ENCODE peak calls at places on chromosomes 16 and 17, in six cellular contexts. A, E, S, T, B and H are unnamed samples.

GRCh38 chr17:6457688-6458190 is 13.5 kb downstream of the PIMREG start:
- DNase-seq in E (peak; percentile 70), T (no peak), S (no peak), A (no peak), B (no peak), H (no peak)

GRCh38 chr16:49620158-49620867 is 235.6 kb downstream of the ZNF423 start:
- DNase-seq in E (peak; percentile 29), S (peak; percentile 91), B (no peak), T (peak; percentile 75), A (no peak), H (no peak)

GRCh38 chr16:67169011-67169451 is 1.3 kb upstream of the NOL3 start:
- DNase-seq in E (peak; percentile 28), B (no peak), T (no peak), A (no peak), S (no peak), H (no peak)

GRCh38 chr16:13902677-13903076 is 17.3 kb upstream of the ERCC4 start:
- DNase-seq in T (no peak), B (no peak), A (no peak), S (peak; percentile 80), E (no peak), H (no peak)

GRCh38 chr17:15388356-15389046 is 47.1 kb upstream of the TEKT3 start:
- DNase-seq in S (no peak), A (no peak), B (no peak), E (no peak), T (no peak), H (no peak)

GRCh38 chr17:71764507-71764906 is 356.3 kb upstream of the SOX9 start:
- DNase-seq in T (no peak), A (no peak), B (peak; percentile 37), S (no peak), E (peak; percentile 30), H (peak; percentile 2)

GRCh38 chr17:68328676-68329075 is 37.4 kb downstream of the ARSG start:
- DNase-seq in S (no peak), A (no peak), T (no peak), B (no peak), E (no peak), H (no peak)

GRCh38 chr16:4306439-4307214 is 9.2 kb upstream of the GLIS2 start:
- DNase-seq in T (no peak), B (peak; percentile 83), A (no peak), S (no peak), E (peak; percentile 18), H (peak; percentile 57)

GRCh38 chr16:71609066-71609465 is 16.9 kb upstream of the MARVELD3 start:
- DNase-seq in A (no peak), B (no peak), S (no peak), T (no peak), E (no peak), H (no peak)

GRCh38 chr17:83194761-83195329 is 115.4 kb downstream of the METRNL start:
- DNase-seq in B (no peak), A (no peak), T (no peak), S (peak; percentile 69), E (no peak), H (no peak)

GRCh38 chr16:69064789-69065313 is 40.6 kb upstream of the HAS3 start:
- DNase-seq in T (no peak), B (no peak), E (no peak), A (no peak), S (no peak), H (no peak)

GRCh38 chr16:2008009-2008526 is 1.6 kb downstream of the ZNF598 start:
- DNase-seq in E (peak; percentile 71), B (peak; percentile 53), A (no peak), T (peak; percentile 82), S (peak; percentile 77), H (no peak)

GRCh38 chr17:50638851-50639767 is 4.4 kb downstream of the ABCC3 start:
- DNase-seq in E (peak; percentile 98), A (peak; percentile 21), S (peak; percentile 99), T (peak; percentile 97), B (no peak), H (no peak)

GRCh38 chr16:12340151-12340733 is 363.7 kb downstream of the SNX29 start:
- DNase-seq in A (no peak), B (peak; percentile 67), T (peak; percentile 49), E (peak; percentile 51), S (peak; percentile 80), H (peak; percentile 50)

GRCh38 chr16:48720266-48720665 is 110.3 kb upstream of the N4BP1 start:
- DNase-seq in A (no peak), B (no peak), T (no peak), E (no peak), S (peak; percentile 10), H (peak; percentile 10)

GRCh38 chr16:12609937-12610699 is 193.6 kb downstream of the CPPED1 start:
- DNase-seq in A (no peak), T (no peak), B (no peak), E (no peak), S (no peak), H (no peak)

GRCh38 chr16:17515421-17516210 is 44.9 kb upstream of the XYLT1 start:
- DNase-seq in T (peak; percentile 79), S (peak; percentile 75), B (no peak), E (no peak), A (no peak), H (no peak)

GRCh38 chr17:50257574-50258224 is 16.6 kb upstream of the TMEM92 start:
- DNase-seq in B (no peak), S (no peak), E (no peak), A (no peak), T (no peak), H (peak; percentile 5)

GRCh38 chr17:63832014-63832413 is 4.6 kb upstream of the FTSJ3 start:
- DNase-seq in T (no peak), A (no peak), B (no peak), E (no peak), S (no peak), H (no peak)

GRCh38 chr17:66021757-66022156 is 170.2 kb downstream of the CEP112 start:
- DNase-seq in A (no peak), B (peak; percentile 4), T (no peak), E (no peak), S (no peak), H (no peak)

GRCh38 chr17:2631211-2631610 is 37.8 kb downstream of the PAFAH1B1 start:
- DNase-seq in E (no peak), B (no peak), S (no peak), T (no peak), A (no peak), H (no peak)

GRCh38 chr17:77694391-77695363 is 263.8 kb upstream of the TNRC6C start:
- DNase-seq in E (no peak), T (no peak), A (no peak), S (no peak), B (no peak), H (no peak)

GRCh38 chr17:17032131-17032692 is 10.0 kb upstream of the MPRIP start:
- DNase-seq in E (peak; percentile 49), T (peak; percentile 89), S (peak; percentile 81), B (no peak), A (no peak), H (no peak)

GRCh38 chr16:9124908-9125584 is 33.6 kb downstream of the HAPSTR1 start:
- DNase-seq in T (no peak), A (no peak), S (no peak), B (no peak), E (no peak), H (no peak)
- TF ChIP-seq CTCF in T (no peak), A (no peak), S (no peak), B (peak; percentile 60), E (no peak), H (no peak)

GRCh38 chr17:60565233-60565632 is 34.8 kb upstream of the PPM1D start:
- DNase-seq in E (no peak), T (no peak), S (no peak), A (no peak), B (no peak), H (no peak)
- TF ChIP-seq CTCF in E (no peak), T (no peak), S (no peak), A (no peak), B (no peak), H (no peak)

GRCh38 chr16:85724936-85725335 is 26.0 kb downstream of the C16orf74 start:
- DNase-seq in E (no peak), A (no peak), T (no peak), S (no peak), B (no peak), H (no peak)

GRCh38 chr16:85729452-85729851 is 21.4 kb downstream of the C16orf74 start:
- DNase-seq in B (no peak), E (no peak), S (no peak), T (no peak), A (no peak), H (no peak)

GRCh38 chr16:85729907-85730465 is 20.9 kb downstream of the C16orf74 start:
- DNase-seq in A (no peak), B (no peak), E (no peak), S (no peak), T (no peak), H (no peak)

GRCh38 chr16:85731179-85731578 is 19.7 kb downstream of the C16orf74 start:
- DNase-seq in S (no peak), E (no peak), T (no peak), A (no peak), B (no peak), H (no peak)

DNA sequence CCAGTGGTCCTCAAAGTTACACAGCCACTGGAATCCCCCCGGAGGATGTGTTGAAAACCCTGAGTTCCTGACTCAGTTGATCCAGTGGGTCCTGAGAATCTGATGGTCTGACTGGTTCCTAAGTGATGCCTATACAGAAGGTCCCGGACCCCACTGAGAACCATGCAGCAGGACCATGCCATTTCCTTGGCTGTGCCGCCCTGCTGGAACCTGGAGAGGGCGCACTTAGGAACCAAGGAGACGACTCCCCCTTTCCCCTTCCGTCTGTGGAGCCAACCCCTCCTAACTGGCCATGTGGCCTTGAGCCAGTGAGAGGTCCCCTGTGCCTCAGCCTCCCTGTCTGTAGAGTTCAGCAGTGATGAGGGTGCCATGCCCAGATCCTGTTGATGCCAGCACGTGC is 22.0 kb downstream of the C16orf74 start:
- DNase-seq in S (no peak), B (no peak), A (no peak), E (no peak), T (no peak), H (no peak)
- TF ChIP-seq CTCF in S (peak; percentile 30), B (peak; percentile 58), A (no peak), E (no peak), T (peak; percentile 11), H (peak; percentile 20)

GRCh38 chr17:39623356-39623950 is 3.3 kb upstream of the PPP1R1B start:
- DNase-seq in A (no peak), E (peak; percentile 96), T (peak; percentile 50), S (peak; percentile 66), B (peak; percentile 84), H (peak; percentile 87)
- TF ChIP-seq CTCF in A (peak; percentile 96), E (peak; percentile 96), T (peak; percentile 92), S (peak; percentile 94), B (peak; percentile 94), H (peak; percentile 84)

DNA sequence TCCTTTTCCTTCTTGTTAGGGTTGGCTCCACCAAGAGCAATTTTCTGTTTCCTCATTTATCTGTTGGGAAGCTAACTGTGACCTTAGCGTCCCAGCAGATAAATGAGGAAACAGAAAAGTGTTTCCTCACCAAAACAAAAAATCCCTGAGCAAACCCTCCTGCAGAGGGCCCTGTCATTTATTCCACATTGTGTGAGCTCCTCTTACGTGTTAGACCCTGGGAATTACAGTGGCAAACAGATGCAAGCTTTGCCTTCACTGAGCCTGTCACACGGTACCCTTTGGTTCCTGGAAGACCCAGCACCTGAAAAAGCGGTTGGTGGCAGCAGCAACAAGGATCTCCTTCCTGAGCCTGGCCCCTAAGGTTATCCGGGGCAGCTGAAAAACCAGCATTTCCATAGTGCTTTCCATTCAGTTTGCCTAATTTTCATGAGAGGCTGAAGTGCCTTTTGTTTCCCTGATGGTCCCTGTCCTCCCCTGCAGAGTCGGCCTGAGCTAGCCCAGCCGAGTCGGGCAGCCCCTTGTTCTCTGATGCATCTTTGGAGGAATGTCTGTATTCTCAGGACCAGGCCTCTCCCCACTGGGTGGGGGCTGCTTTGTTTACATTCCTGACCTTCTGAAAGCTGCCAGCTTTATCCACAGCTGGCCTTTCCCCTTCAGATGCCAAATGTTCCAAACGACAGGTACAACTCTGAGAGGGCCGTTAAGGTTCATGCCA is 34.7 kb downstream of the YPEL2 start:
- DNase-seq in T (no peak), A (no peak), S (peak; percentile 53), E (no peak), B (no peak), H (no peak)
- TF ChIP-seq CTCF in T (no peak), A (no peak), S (peak; percentile 11), E (no peak), B (no peak), H (no peak)